ENCODE peak calls at places on chromosomes 2 and 18, in nine cellular contexts. K, E, H, T, C, A, D, R and O are unnamed samples.

GRCh38 chr2:145137211-145137610 is 617.3 kb upstream of the ZEB2 start:
- DNase-seq in K (no peak), E (no peak), H (no peak), T (no peak), C (no peak), A (peak; percentile 23), D (no peak), R (no peak), O (no peak)

GRCh38 chr2:1233280-1233679 is 180.0 kb upstream of the TPO start:
- DNase-seq in K (no peak), E (no peak), H (no peak), T (no peak), C (no peak), A (no peak), D (no peak), R (no peak), O (no peak)

GRCh38 chr2:64987001-64987962 is 1.9 kb upstream of the SLC1A4 start:
- DNase-seq in K (no peak), E (no peak), H (no peak), T (peak; percentile 65), C (no peak), A (no peak), D (no peak), R (peak; percentile 57), O (no peak)

GRCh38 chr18:8980496-8981402 is 121.8 kb upstream of the NDUFV2 start:
- DNase-seq in K (no peak), E (peak; percentile 35), H (no peak), T (no peak), C (no peak), A (no peak), D (no peak), R (no peak), O (no peak)

GRCh38 chr2:25972049-25972823 is 10.1 kb downstream of the KIF3C start:
- DNase-seq in K (no peak), E (no peak), H (no peak), T (peak; percentile 55), C (no peak), A (no peak), D (no peak), R (peak; percentile 72), O (no peak)

GRCh38 chr18:38174173-38174572 is 608.6 kb upstream of the CELF4 start:
- DNase-seq in K (no peak), E (no peak), H (no peak), T (no peak), C (no peak), A (no peak), D (no peak), R (no peak), O (no peak)

GRCh38 chr2:233165543-233165894 is 86.0 kb upstream of the ATG16L1 start:
- DNase-seq in K (no peak), E (no peak), H (no peak), T (no peak), C (no peak), A (no peak), D (no peak), R (no peak), O (no peak)

GRCh38 chr2:108918156-108918845 is 70.7 kb downstream of the EDAR start:
- DNase-seq in K (no peak), E (no peak), H (no peak), T (no peak), C (peak; percentile 48), A (no peak), D (no peak), R (no peak), O (no peak)

GRCh38 chr2:237282568-237283128 is 131.3 kb downstream of the COL6A3 start:
- DNase-seq in K (no peak), E (no peak), H (no peak), T (peak; percentile 92), C (no peak), A (no peak), D (no peak), R (peak; percentile 93), O (no peak)

GRCh38 chr18:5476961-5477800 is 66.6 kb downstream of the EPB41L3 start:
- DNase-seq in K (no peak), E (peak; percentile 56), H (no peak), T (no peak), C (no peak), A (no peak), D (no peak), R (peak; percentile 16), O (no peak)

GRCh38 chr2:33062665-33063249 is 116.0 kb downstream of the LTBP1 start:
- DNase-seq in K (no peak), E (no peak), H (no peak), T (peak; percentile 11), C (no peak), A (no peak), D (no peak), R (peak; percentile 61), O (no peak)

GRCh38 chr2:146986161-146986560 is 858.7 kb upstream of the ACVR2A start:
- DNase-seq in K (no peak), E (no peak), H (no peak), T (peak; percentile 68), C (no peak), A (no peak), D (no peak), R (no peak), O (no peak)
- H3K27ac ChIP-seq in K (no peak overlapping the region), E (no peak overlapping the region), H (no peak overlapping the region), T (peak overlapping the region; percentile 52), C (peak overlapping the region; percentile 42), A (no peak overlapping the region), D (peak overlapping the region; percentile 33), R (no peak overlapping the region), O (no peak overlapping the region)

GRCh38 chr2:177606636-177607035 is 214.1 kb downstream of the AGPS start:
- DNase-seq in K (no peak), E (no peak), H (no peak), T (no peak), C (no peak), A (no peak), D (no peak), R (peak; percentile 51), O (no peak)
- H3K27ac ChIP-seq in K (no peak overlapping the region), E (no peak overlapping the region), H (no peak overlapping the region), T (no peak overlapping the region), C (no peak overlapping the region), A (no peak overlapping the region), D (no peak overlapping the region), R (peak overlapping the region; percentile 49), O (no peak overlapping the region)

GRCh38 chr2:160347269-160347863 is 146.2 kb downstream of the RBMS1 start:
- DNase-seq in K (no peak), E (no peak), H (no peak), T (no peak), C (no peak), A (no peak), D (no peak), R (peak; percentile 46), O (no peak)

GRCh38 chr2:160339291-160339690 is 139.2 kb upstream of the ITGB6 start:
- DNase-seq in K (no peak), E (no peak), H (no peak), T (peak; percentile 34), C (no peak), A (no peak), D (no peak), R (no peak), O (no peak)

GRCh38 chr2:160345102-160345501 is 145.0 kb upstream of the ITGB6 start:
- DNase-seq in K (no peak), E (no peak), H (no peak), T (no peak), C (no peak), A (no peak), D (no peak), R (no peak), O (no peak)

GRCh38 chr2:160339726-160340125 is 139.7 kb upstream of the ITGB6 start:
- DNase-seq in K (no peak), E (no peak), H (no peak), T (no peak), C (no peak), A (no peak), D (no peak), R (no peak), O (no peak)

GRCh38 chr2:160343404-160343803 is 143.3 kb upstream of the ITGB6 start:
- DNase-seq in K (no peak), E (no peak), H (no peak), T (no peak), C (no peak), A (no peak), D (no peak), R (no peak), O (no peak)
- H3K27ac ChIP-seq in K (no peak overlapping the region), E (no peak overlapping the region), H (no peak overlapping the region), T (no peak overlapping the region), C (no peak overlapping the region), A (peak overlapping the region; percentile 11), D (no peak overlapping the region), R (no peak overlapping the region), O (no peak overlapping the region)

DNA sequence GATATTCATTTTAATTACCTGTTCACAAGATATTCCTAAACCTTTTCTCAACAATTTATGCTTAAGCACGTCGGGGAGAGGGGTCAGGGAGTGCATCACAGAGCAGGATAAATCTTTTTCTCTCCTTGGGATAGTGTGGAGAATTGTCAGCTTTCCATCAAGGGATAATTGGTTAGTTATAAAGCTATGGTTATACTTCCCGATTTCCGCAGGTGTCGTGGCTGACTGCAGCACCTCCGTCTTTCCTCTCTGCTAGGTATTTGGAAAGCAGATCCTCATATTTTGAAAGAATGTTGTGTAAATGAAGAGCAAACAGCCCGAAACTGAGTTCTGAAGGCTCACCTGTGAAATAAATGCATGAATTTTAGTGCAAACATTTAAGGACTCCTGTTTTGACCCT is 778 bp downstream of the DYNC2LI1 start:
- DNase-seq in K (no peak), E (no peak), H (no peak), T (no peak), C (no peak), A (no peak), D (no peak), R (no peak), O (no peak)
- H3K27ac ChIP-seq in K (peak overlapping the region; percentile 80), E (no peak overlapping the region), H (peak overlapping the region; percentile 67), T (peak overlapping the region; percentile 87), C (peak overlapping the region; percentile 89), A (peak overlapping the region; percentile 81), D (peak overlapping the region; percentile 90), R (no peak overlapping the region), O (peak overlapping the region; percentile 93)

GRCh38 chr18:58195278-58195721 is 151.3 kb downstream of the NEDD4L start:
- DNase-seq in K (no peak), E (no peak), H (no peak), T (no peak), C (no peak), A (no peak), D (peak; percentile 28), R (no peak), O (peak; percentile 78)
- H3K27ac ChIP-seq in K (no peak overlapping the region), E (no peak overlapping the region), H (no peak overlapping the region), T (no peak overlapping the region), C (no peak overlapping the region), A (no peak overlapping the region), D (peak overlapping the region; percentile 58), R (no peak overlapping the region), O (no peak overlapping the region)

GRCh38 chr2:106991866-106992265 is 105.9 kb upstream of the ST6GAL2 start:
- DNase-seq in K (no peak), E (no peak), H (no peak), T (peak; percentile 32), C (no peak), A (no peak), D (no peak), R (no peak), O (no peak)
- H3K27ac ChIP-seq in K (no peak overlapping the region), E (no peak overlapping the region), H (no peak overlapping the region), T (no peak overlapping the region), C (no peak overlapping the region), A (peak overlapping the region; percentile 40), D (no peak overlapping the region), R (no peak overlapping the region), O (no peak overlapping the region)